ENCODE peak calls at places on chromosomes 4 and X, in five cellular contexts. One of them, this sample, is unnamed.

GRCh38 chr4:161647757-161648156 is 516.0 kb downstream of the FSTL5 start:
- DNase-seq in CD8-positive, alpha-beta T cell: no peak
- DNase-seq in GM12878: no peak
- DNase-seq in astrocyte of the spinal cord: no peak
- DNase-seq in BE2C: no peak
- DNase-seq in this sample: no peak

GRCh38 chrX:48938721-48939416 is 18.5 kb downstream of the OTUD5 start:
- DNase-seq in CD8-positive, alpha-beta T cell: peak
- DNase-seq in GM12878: peak
- DNase-seq in astrocyte of the spinal cord: no peak
- DNase-seq in BE2C: no peak
- DNase-seq in this sample: peak

GRCh38 chr4:173056708-173057107 is 111.9 kb upstream of the GALNT7 start:
- DNase-seq in CD8-positive, alpha-beta T cell: no peak
- DNase-seq in GM12878: no peak
- DNase-seq in astrocyte of the spinal cord: no peak
- DNase-seq in BE2C: no peak
- DNase-seq in this sample: no peak

GRCh38 chrX:124217289-124218251 is 114.9 kb upstream of the TEX13D start:
- DNase-seq in CD8-positive, alpha-beta T cell: peak
- DNase-seq in GM12878: no peak
- DNase-seq in astrocyte of the spinal cord: peak
- DNase-seq in BE2C: no peak
- DNase-seq in this sample: no peak

GRCh38 chrX:20857746-20858145 is 516.5 kb upstream of the CNKSR2 start:
- DNase-seq in CD8-positive, alpha-beta T cell: no peak
- DNase-seq in GM12878: no peak
- DNase-seq in astrocyte of the spinal cord: no peak
- DNase-seq in BE2C: no peak
- DNase-seq in this sample: no peak

GRCh38 chrX:39550795-39551361 is 546.9 kb downstream of the BCOR start:
- DNase-seq in CD8-positive, alpha-beta T cell: no peak
- DNase-seq in GM12878: no peak
- DNase-seq in astrocyte of the spinal cord: no peak
- DNase-seq in BE2C: no peak
- DNase-seq in this sample: no peak

GRCh38 chr4:48906283-48907173 is at the start of gene OCIAD2:
- DNase-seq in CD8-positive, alpha-beta T cell: peak
- DNase-seq in GM12878: peak
- DNase-seq in astrocyte of the spinal cord: peak
- DNase-seq in BE2C: peak
- DNase-seq in this sample: peak

GRCh38 chrX:154018518-154019060 is 1.1 kb downstream of the IRAK1 start:
- DNase-seq in CD8-positive, alpha-beta T cell: no peak
- DNase-seq in GM12878: no peak
- DNase-seq in astrocyte of the spinal cord: no peak
- DNase-seq in BE2C: no peak
- DNase-seq in this sample: no peak

GRCh38 chrX:43970528-43970927 is 2.7 kb downstream of the NDP start:
- DNase-seq in CD8-positive, alpha-beta T cell: no peak
- DNase-seq in GM12878: no peak
- DNase-seq in astrocyte of the spinal cord: no peak
- DNase-seq in BE2C: no peak
- DNase-seq in this sample: no peak

GRCh38 chrX:19958530-19959486 is 32.1 kb downstream of the BCLAF3 start:
- DNase-seq in CD8-positive, alpha-beta T cell: no peak
- DNase-seq in GM12878: no peak
- DNase-seq in astrocyte of the spinal cord: no peak
- DNase-seq in BE2C: no peak
- DNase-seq in this sample: no peak

GRCh38 chr4:75702919-75703411 is 21.4 kb upstream of the USO1 start:
- DNase-seq in CD8-positive, alpha-beta T cell: no peak
- DNase-seq in GM12878: no peak
- DNase-seq in astrocyte of the spinal cord: no peak
- DNase-seq in BE2C: no peak
- DNase-seq in this sample: no peak

GRCh38 chr4:48300004-48300403 is 30.4 kb upstream of the TEC start:
- DNase-seq in CD8-positive, alpha-beta T cell: no peak
- DNase-seq in GM12878: no peak
- DNase-seq in astrocyte of the spinal cord: peak
- DNase-seq in BE2C: no peak
- DNase-seq in this sample: no peak

GRCh38 chr4:52996261-52997131 is 134.4 kb downstream of the RASL11B start:
- DNase-seq in CD8-positive, alpha-beta T cell: no peak
- DNase-seq in GM12878: no peak
- DNase-seq in astrocyte of the spinal cord: peak
- DNase-seq in BE2C: peak
- DNase-seq in this sample: no peak

GRCh38 chrX:71492086-71493065 is 40.5 kb upstream of the OGT start:
- DNase-seq in CD8-positive, alpha-beta T cell: peak
- DNase-seq in GM12878: no peak
- DNase-seq in astrocyte of the spinal cord: peak
- DNase-seq in BE2C: peak
- DNase-seq in this sample: no peak

GRCh38 chr4:123110685-123111084 is 188.3 kb upstream of the NUDT6 start:
- DNase-seq in CD8-positive, alpha-beta T cell: no peak
- DNase-seq in GM12878: no peak
- DNase-seq in astrocyte of the spinal cord: no peak
- DNase-seq in BE2C: no peak
- DNase-seq in this sample: no peak

GRCh38 chr4:156638925-156639605 is 332.5 kb downstream of the PDGFC start:
- DNase-seq in CD8-positive, alpha-beta T cell: no peak
- DNase-seq in GM12878: no peak
- DNase-seq in astrocyte of the spinal cord: peak
- DNase-seq in BE2C: no peak
- DNase-seq in this sample: no peak

GRCh38 chr4:171342646-171343045 is 470.6 kb upstream of the GALNTL6 start:
- DNase-seq in CD8-positive, alpha-beta T cell: no peak
- DNase-seq in GM12878: no peak
- DNase-seq in astrocyte of the spinal cord: no peak
- DNase-seq in BE2C: no peak
- DNase-seq in this sample: no peak

GRCh38 chr4:49032440-49033161 is 46.5 kb downstream of the CWH43 start:
- DNase-seq in CD8-positive, alpha-beta T cell: no peak
- DNase-seq in GM12878: no peak
- DNase-seq in astrocyte of the spinal cord: peak
- DNase-seq in BE2C: peak
- DNase-seq in this sample: no peak

GRCh38 chr4:87030124-87030523 is 95.3 kb downstream of the AFF1 start:
- DNase-seq in CD8-positive, alpha-beta T cell: no peak
- DNase-seq in GM12878: no peak
- DNase-seq in astrocyte of the spinal cord: no peak
- DNase-seq in BE2C: no peak
- DNase-seq in this sample: no peak

GRCh38 chr4:153084939-153085630 is 119.2 kb upstream of the TRIM2 start:
- DNase-seq in CD8-positive, alpha-beta T cell: peak
- DNase-seq in GM12878: peak
- DNase-seq in astrocyte of the spinal cord: peak
- DNase-seq in BE2C: peak
- DNase-seq in this sample: peak

GRCh38 chr4:24496597-24496996 is 87.8 kb downstream of the DHX15 start:
- DNase-seq in CD8-positive, alpha-beta T cell: no peak
- DNase-seq in GM12878: no peak
- DNase-seq in astrocyte of the spinal cord: no peak
- DNase-seq in BE2C: no peak
- DNase-seq in this sample: no peak

GRCh38 chrX:134460861-134461218 is 875 bp downstream of the HPRT1 start:
- DNase-seq in CD8-positive, alpha-beta T cell: no peak
- DNase-seq in GM12878: no peak
- DNase-seq in astrocyte of the spinal cord: peak
- DNase-seq in BE2C: peak
- DNase-seq in this sample: no peak

GRCh38 chr4:26001816-26002215 is 87.8 kb downstream of the SMIM20 start:
- DNase-seq in CD8-positive, alpha-beta T cell: no peak
- DNase-seq in GM12878: no peak
- DNase-seq in astrocyte of the spinal cord: no peak
- DNase-seq in BE2C: no peak
- DNase-seq in this sample: no peak

DNA sequence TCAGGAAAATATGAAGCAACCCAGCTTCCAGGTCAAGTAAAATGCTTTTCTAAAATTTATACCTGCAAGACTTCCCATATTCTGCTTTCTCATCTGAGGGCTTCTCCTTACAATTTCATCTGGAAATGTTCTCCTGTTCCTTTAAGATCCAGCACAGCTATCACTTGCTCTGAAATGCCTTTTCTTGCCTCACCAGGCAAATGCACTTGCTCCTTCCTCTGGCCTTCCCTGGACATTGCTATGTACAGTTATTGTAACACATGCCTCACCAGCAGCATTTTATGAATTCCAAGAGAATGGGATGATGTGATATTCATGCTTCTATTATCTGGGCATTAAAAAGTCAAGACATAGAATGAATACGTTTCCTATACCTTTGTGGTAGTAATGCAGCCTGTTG is 842.1 kb upstream of the INTU start:
- DNase-seq in CD8-positive, alpha-beta T cell: no peak
- DNase-seq in GM12878: no peak
- DNase-seq in astrocyte of the spinal cord: no peak
- DNase-seq in BE2C: no peak
- DNase-seq in this sample: no peak
- TF ChIP-seq CTCF in CD8-positive, alpha-beta T cell: no peak
- TF ChIP-seq CTCF in GM12878: no peak
- TF ChIP-seq CTCF in astrocyte of the spinal cord: no peak
- TF ChIP-seq CTCF in BE2C: no peak
- TF ChIP-seq CTCF in this sample: no peak

GRCh38 chr4:98659741-98660507 is 1.5 kb upstream of the TSPAN5 start:
- DNase-seq in CD8-positive, alpha-beta T cell: no peak
- DNase-seq in GM12878: no peak
- DNase-seq in astrocyte of the spinal cord: peak
- DNase-seq in BE2C: no peak
- DNase-seq in this sample: no peak

GRCh38 chr4:98656443-98656842 is 2.0 kb downstream of the TSPAN5 start:
- DNase-seq in CD8-positive, alpha-beta T cell: no peak
- DNase-seq in GM12878: no peak
- DNase-seq in astrocyte of the spinal cord: peak
- DNase-seq in BE2C: no peak
- DNase-seq in this sample: no peak

GRCh38 chr4:98659106-98659592 is 738 bp upstream of the TSPAN5 start:
- DNase-seq in CD8-positive, alpha-beta T cell: no peak
- DNase-seq in GM12878: no peak
- DNase-seq in astrocyte of the spinal cord: peak
- DNase-seq in BE2C: no peak
- DNase-seq in this sample: no peak

GRCh38 chr4:98657531-98658286 is 702 bp downstream of the TSPAN5 start:
- DNase-seq in CD8-positive, alpha-beta T cell: peak
- DNase-seq in GM12878: no peak
- DNase-seq in astrocyte of the spinal cord: peak
- DNase-seq in BE2C: peak
- DNase-seq in this sample: no peak

GRCh38 chr4:98658287-98659105 is at the start of gene TSPAN5:
- DNase-seq in CD8-positive, alpha-beta T cell: peak
- DNase-seq in GM12878: no peak
- DNase-seq in astrocyte of the spinal cord: peak
- DNase-seq in BE2C: peak
- DNase-seq in this sample: peak
- TF ChIP-seq CTCF in CD8-positive, alpha-beta T cell: no peak
- TF ChIP-seq CTCF in GM12878: no peak
- TF ChIP-seq CTCF in astrocyte of the spinal cord: no peak
- TF ChIP-seq CTCF in BE2C: no peak
- TF ChIP-seq CTCF in this sample: no peak

GRCh38 chr4:59179372-59179771 is 2020.8 kb upstream of the ADGRL3 start:
- DNase-seq in CD8-positive, alpha-beta T cell: no peak
- DNase-seq in GM12878: no peak
- DNase-seq in astrocyte of the spinal cord: no peak
- DNase-seq in BE2C: no peak
- DNase-seq in this sample: no peak
- TF ChIP-seq CTCF in CD8-positive, alpha-beta T cell: no peak
- TF ChIP-seq CTCF in GM12878: no peak
- TF ChIP-seq CTCF in astrocyte of the spinal cord: no peak
- TF ChIP-seq CTCF in BE2C: no peak
- TF ChIP-seq CTCF in this sample: no peak

GRCh38 chrX:73262991-73263390 is 48.3 kb upstream of the NAP1L2 start:
- DNase-seq in CD8-positive, alpha-beta T cell: no peak
- DNase-seq in GM12878: no peak
- DNase-seq in astrocyte of the spinal cord: no peak
- DNase-seq in BE2C: no peak
- DNase-seq in this sample: no peak
- TF ChIP-seq CTCF in CD8-positive, alpha-beta T cell: no peak
- TF ChIP-seq CTCF in GM12878: peak
- TF ChIP-seq CTCF in astrocyte of the spinal cord: no peak
- TF ChIP-seq CTCF in BE2C: peak
- TF ChIP-seq CTCF in this sample: no peak

DNA sequence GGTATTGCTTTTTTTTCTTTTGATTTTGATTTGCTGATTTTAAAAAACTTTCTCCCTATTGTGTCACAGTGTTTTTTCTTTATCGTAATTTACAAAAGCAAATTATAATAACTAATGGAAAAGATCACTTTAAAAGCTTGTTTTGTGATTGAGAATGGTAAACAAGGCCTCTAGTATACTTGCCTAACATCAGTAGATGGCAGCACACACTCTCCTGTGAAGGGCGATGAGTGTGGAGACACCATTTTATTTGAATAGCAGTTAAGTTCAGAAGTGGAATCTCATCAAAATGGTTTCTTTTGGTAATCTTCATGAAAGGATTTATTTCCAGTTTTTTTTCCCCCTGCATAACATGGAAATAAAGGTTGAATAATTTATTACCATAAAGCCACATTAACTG is 72.3 kb downstream of the PAK3 start:
- DNase-seq in CD8-positive, alpha-beta T cell: no peak
- DNase-seq in GM12878: no peak
- DNase-seq in astrocyte of the spinal cord: no peak
- DNase-seq in BE2C: peak
- DNase-seq in this sample: no peak
- TF ChIP-seq CTCF in CD8-positive, alpha-beta T cell: no peak
- TF ChIP-seq CTCF in GM12878: peak
- TF ChIP-seq CTCF in astrocyte of the spinal cord: peak
- TF ChIP-seq CTCF in BE2C: peak
- TF ChIP-seq CTCF in this sample: no peak

DNA sequence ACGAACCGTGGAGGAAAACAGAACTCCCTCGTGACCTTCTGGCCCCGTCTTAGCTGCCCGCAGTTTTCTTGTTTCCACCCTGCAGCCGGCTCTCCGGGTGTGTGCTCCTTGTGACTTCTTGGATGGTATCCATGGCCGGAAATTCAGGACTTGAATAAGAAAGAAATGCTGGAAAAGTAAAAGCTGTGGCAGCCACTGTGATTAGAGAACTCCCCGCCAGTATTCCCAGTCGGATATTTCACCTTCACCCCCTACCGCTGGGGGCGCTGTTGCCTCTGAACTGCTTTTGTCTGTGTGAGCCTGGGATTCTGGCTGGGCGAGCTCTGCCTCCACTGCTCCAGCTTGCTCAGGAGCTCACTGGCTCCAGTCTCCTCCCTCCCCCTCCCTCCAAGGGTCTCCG is 41.5 kb upstream of the CYP4V2 start:
- DNase-seq in CD8-positive, alpha-beta T cell: peak
- DNase-seq in GM12878: no peak
- DNase-seq in astrocyte of the spinal cord: peak
- DNase-seq in BE2C: peak
- DNase-seq in this sample: no peak
- TF ChIP-seq CTCF in CD8-positive, alpha-beta T cell: peak
- TF ChIP-seq CTCF in GM12878: peak
- TF ChIP-seq CTCF in astrocyte of the spinal cord: peak
- TF ChIP-seq CTCF in BE2C: peak
- TF ChIP-seq CTCF in this sample: no peak

GRCh38 chr4:96483308-96484030 is 643.6 kb downstream of the PDHA2 start:
- DNase-seq in CD8-positive, alpha-beta T cell: no peak
- DNase-seq in GM12878: no peak
- DNase-seq in astrocyte of the spinal cord: no peak
- DNase-seq in BE2C: no peak
- DNase-seq in this sample: no peak
- TF ChIP-seq CTCF in CD8-positive, alpha-beta T cell: no peak
- TF ChIP-seq CTCF in GM12878: no peak
- TF ChIP-seq CTCF in astrocyte of the spinal cord: peak
- TF ChIP-seq CTCF in BE2C: peak
- TF ChIP-seq CTCF in this sample: no peak

This sample was measured in activated B cell treated with CpG ODN at 0.5 μM for 24 hours.